ENCODE peak calls at places on chromosome 10, in nine cellular contexts. One of them, this sample, is unnamed.

GRCh38 chr10:29142516-29143314 is 146.2 kb upstream of the LYZL1 start:
- DNase-seq in RCC 7860: no peak
- DNase-seq in amniotic stem cell: no peak
- DNase-seq in mucosa of gallbladder: no peak
- DNase-seq in hypothalamus: no peak
- DNase-seq in NCI-H774: no peak
- DNase-seq in lung: no peak
- DNase-seq in activated T-helper 1 cell treated with anti-CD3 and anti-CD28 coated beads, Interleukin-12 subunit alpha, Interleukin-12 subunit beta, Interleukin-2, Interleukin-4 antibody, amounts not matched to agents 30 ng/mL and 10 ng/mL and 1 ng/mL, durations not matched to agents 14 hours and 24 hours and 36 hours: no peak
- DNase-seq in AG08395: no peak
- DNase-seq in this sample: no peak

GRCh38 chr10:119206603-119207366 is 586 bp upstream of the GRK5 start:
- DNase-seq in AG08395: peak
- DNase-seq in amniotic stem cell: peak
- DNase-seq in lung: peak
- DNase-seq in activated T-helper 1 cell treated with anti-CD3 and anti-CD28 coated beads, Interleukin-12 subunit alpha, Interleukin-12 subunit beta, Interleukin-2, Interleukin-4 antibody, amounts not matched to agents 30 ng/mL and 10 ng/mL and 1 ng/mL, durations not matched to agents 14 hours and 24 hours and 36 hours: peak
- DNase-seq in NCI-H774: peak
- DNase-seq in hypothalamus: no peak
- DNase-seq in mucosa of gallbladder: peak
- DNase-seq in RCC 7860: peak
- DNase-seq in this sample: no peak

GRCh38 chr10:72186633-72187330 is 29.0 kb upstream of the ANAPC16 start:
- DNase-seq in amniotic stem cell: no peak
- DNase-seq in AG08395: peak
- DNase-seq in activated T-helper 1 cell treated with anti-CD3 and anti-CD28 coated beads, Interleukin-12 subunit alpha, Interleukin-12 subunit beta, Interleukin-2, Interleukin-4 antibody, amounts not matched to agents 30 ng/mL and 10 ng/mL and 1 ng/mL, durations not matched to agents 14 hours and 24 hours and 36 hours: no peak
- DNase-seq in RCC 7860: no peak
- DNase-seq in NCI-H774: no peak
- DNase-seq in mucosa of gallbladder: peak
- DNase-seq in hypothalamus: no peak
- DNase-seq in lung: no peak
- DNase-seq in this sample: no peak

GRCh38 chr10:86711957-86712708 is 43.8 kb downstream of the LDB3 start:
- DNase-seq in RCC 7860: no peak
- DNase-seq in AG08395: peak
- DNase-seq in amniotic stem cell: no peak
- DNase-seq in NCI-H774: no peak
- DNase-seq in lung: no peak
- DNase-seq in activated T-helper 1 cell treated with anti-CD3 and anti-CD28 coated beads, Interleukin-12 subunit alpha, Interleukin-12 subunit beta, Interleukin-2, Interleukin-4 antibody, amounts not matched to agents 30 ng/mL and 10 ng/mL and 1 ng/mL, durations not matched to agents 14 hours and 24 hours and 36 hours: no peak
- DNase-seq in hypothalamus: no peak
- DNase-seq in mucosa of gallbladder: peak
- DNase-seq in this sample: no peak

GRCh38 chr10:62083868-62084267 is 182.4 kb downstream of the ARID5B start:
- DNase-seq in hypothalamus: no peak
- DNase-seq in RCC 7860: no peak
- DNase-seq in mucosa of gallbladder: no peak
- DNase-seq in AG08395: no peak
- DNase-seq in amniotic stem cell: no peak
- DNase-seq in lung: peak
- DNase-seq in NCI-H774: peak
- DNase-seq in activated T-helper 1 cell treated with anti-CD3 and anti-CD28 coated beads, Interleukin-12 subunit alpha, Interleukin-12 subunit beta, Interleukin-2, Interleukin-4 antibody, amounts not matched to agents 30 ng/mL and 10 ng/mL and 1 ng/mL, durations not matched to agents 14 hours and 24 hours and 36 hours: no peak
- DNase-seq in this sample: no peak

GRCh38 chr10:93947055-93947454 is 46.7 kb upstream of the PLCE1 start:
- DNase-seq in lung: no peak
- DNase-seq in mucosa of gallbladder: no peak
- DNase-seq in hypothalamus: no peak
- DNase-seq in RCC 7860: no peak
- DNase-seq in activated T-helper 1 cell treated with anti-CD3 and anti-CD28 coated beads, Interleukin-12 subunit alpha, Interleukin-12 subunit beta, Interleukin-2, Interleukin-4 antibody, amounts not matched to agents 30 ng/mL and 10 ng/mL and 1 ng/mL, durations not matched to agents 14 hours and 24 hours and 36 hours: no peak
- DNase-seq in AG08395: peak
- DNase-seq in NCI-H774: no peak
- DNase-seq in amniotic stem cell: peak
- DNase-seq in this sample: peak

GRCh38 chr10:112624546-112625048 is 177.6 kb downstream of the VTI1A start:
- DNase-seq in AG08395: no peak
- DNase-seq in hypothalamus: no peak
- DNase-seq in amniotic stem cell: no peak
- DNase-seq in mucosa of gallbladder: no peak
- DNase-seq in RCC 7860: no peak
- DNase-seq in activated T-helper 1 cell treated with anti-CD3 and anti-CD28 coated beads, Interleukin-12 subunit alpha, Interleukin-12 subunit beta, Interleukin-2, Interleukin-4 antibody, amounts not matched to agents 30 ng/mL and 10 ng/mL and 1 ng/mL, durations not matched to agents 14 hours and 24 hours and 36 hours: no peak
- DNase-seq in NCI-H774: no peak
- DNase-seq in lung: no peak
- DNase-seq in this sample: no peak

GRCh38 chr10:62985807-62986525 is 147.2 kb upstream of the NRBF2 start:
- DNase-seq in hypothalamus: no peak
- DNase-seq in RCC 7860: peak
- DNase-seq in NCI-H774: no peak
- DNase-seq in lung: no peak
- DNase-seq in amniotic stem cell: no peak
- DNase-seq in mucosa of gallbladder: no peak
- DNase-seq in AG08395: no peak
- DNase-seq in activated T-helper 1 cell treated with anti-CD3 and anti-CD28 coated beads, Interleukin-12 subunit alpha, Interleukin-12 subunit beta, Interleukin-2, Interleukin-4 antibody, amounts not matched to agents 30 ng/mL and 10 ng/mL and 1 ng/mL, durations not matched to agents 14 hours and 24 hours and 36 hours: no peak
- DNase-seq in this sample: no peak

GRCh38 chr10:8079126-8079525 is 24.6 kb downstream of the GATA3 start:
- DNase-seq in mucosa of gallbladder: no peak
- DNase-seq in lung: no peak
- DNase-seq in amniotic stem cell: no peak
- DNase-seq in AG08395: no peak
- DNase-seq in NCI-H774: no peak
- DNase-seq in hypothalamus: no peak
- DNase-seq in RCC 7860: no peak
- DNase-seq in activated T-helper 1 cell treated with anti-CD3 and anti-CD28 coated beads, Interleukin-12 subunit alpha, Interleukin-12 subunit beta, Interleukin-2, Interleukin-4 antibody, amounts not matched to agents 30 ng/mL and 10 ng/mL and 1 ng/mL, durations not matched to agents 14 hours and 24 hours and 36 hours: no peak
- DNase-seq in this sample: no peak

GRCh38 chr10:97825020-97825739 is 24.5 kb upstream of the GOLGA7B start:
- DNase-seq in RCC 7860: no peak
- DNase-seq in AG08395: no peak
- DNase-seq in hypothalamus: no peak
- DNase-seq in amniotic stem cell: no peak
- DNase-seq in NCI-H774: no peak
- DNase-seq in activated T-helper 1 cell treated with anti-CD3 and anti-CD28 coated beads, Interleukin-12 subunit alpha, Interleukin-12 subunit beta, Interleukin-2, Interleukin-4 antibody, amounts not matched to agents 30 ng/mL and 10 ng/mL and 1 ng/mL, durations not matched to agents 14 hours and 24 hours and 36 hours: no peak
- DNase-seq in lung: no peak
- DNase-seq in mucosa of gallbladder: no peak
- DNase-seq in this sample: no peak

GRCh38 chr10:114618722-114619121 is 39.4 kb downstream of the ABLIM1 start:
- DNase-seq in AG08395: no peak
- DNase-seq in RCC 7860: no peak
- DNase-seq in mucosa of gallbladder: no peak
- DNase-seq in NCI-H774: no peak
- DNase-seq in hypothalamus: no peak
- DNase-seq in lung: no peak
- DNase-seq in amniotic stem cell: no peak
- DNase-seq in activated T-helper 1 cell treated with anti-CD3 and anti-CD28 coated beads, Interleukin-12 subunit alpha, Interleukin-12 subunit beta, Interleukin-2, Interleukin-4 antibody, amounts not matched to agents 30 ng/mL and 10 ng/mL and 1 ng/mL, durations not matched to agents 14 hours and 24 hours and 36 hours: no peak
- DNase-seq in this sample: no peak

GRCh38 chr10:103812004-103812403 is 43.4 kb downstream of the SH3PXD2A start:
- DNase-seq in AG08395: no peak
- DNase-seq in hypothalamus: no peak
- DNase-seq in mucosa of gallbladder: peak
- DNase-seq in activated T-helper 1 cell treated with anti-CD3 and anti-CD28 coated beads, Interleukin-12 subunit alpha, Interleukin-12 subunit beta, Interleukin-2, Interleukin-4 antibody, amounts not matched to agents 30 ng/mL and 10 ng/mL and 1 ng/mL, durations not matched to agents 14 hours and 24 hours and 36 hours: no peak
- DNase-seq in lung: peak
- DNase-seq in amniotic stem cell: no peak
- DNase-seq in RCC 7860: no peak
- DNase-seq in NCI-H774: no peak
- DNase-seq in this sample: no peak

GRCh38 chr10:35191523-35191922 is 64.9 kb downstream of the CREM start:
- DNase-seq in lung: no peak
- DNase-seq in AG08395: no peak
- DNase-seq in amniotic stem cell: no peak
- DNase-seq in NCI-H774: no peak
- DNase-seq in hypothalamus: no peak
- DNase-seq in RCC 7860: no peak
- DNase-seq in mucosa of gallbladder: no peak
- DNase-seq in activated T-helper 1 cell treated with anti-CD3 and anti-CD28 coated beads, Interleukin-12 subunit alpha, Interleukin-12 subunit beta, Interleukin-2, Interleukin-4 antibody, amounts not matched to agents 30 ng/mL and 10 ng/mL and 1 ng/mL, durations not matched to agents 14 hours and 24 hours and 36 hours: no peak
- DNase-seq in this sample: no peak

GRCh38 chr10:70832852-70833542 is 17.2 kb downstream of the SGPL1 start:
- DNase-seq in hypothalamus: no peak
- DNase-seq in amniotic stem cell: peak
- DNase-seq in mucosa of gallbladder: no peak
- DNase-seq in activated T-helper 1 cell treated with anti-CD3 and anti-CD28 coated beads, Interleukin-12 subunit alpha, Interleukin-12 subunit beta, Interleukin-2, Interleukin-4 antibody, amounts not matched to agents 30 ng/mL and 10 ng/mL and 1 ng/mL, durations not matched to agents 14 hours and 24 hours and 36 hours: no peak
- DNase-seq in AG08395: peak
- DNase-seq in NCI-H774: no peak
- DNase-seq in RCC 7860: peak
- DNase-seq in lung: no peak
- DNase-seq in this sample: peak

GRCh38 chr10:62093863-62094291 is 174.8 kb downstream of the RTKN2 start:
- DNase-seq in RCC 7860: peak
- DNase-seq in AG08395: peak
- DNase-seq in mucosa of gallbladder: no peak
- DNase-seq in amniotic stem cell: peak
- DNase-seq in lung: no peak
- DNase-seq in hypothalamus: no peak
- DNase-seq in activated T-helper 1 cell treated with anti-CD3 and anti-CD28 coated beads, Interleukin-12 subunit alpha, Interleukin-12 subunit beta, Interleukin-2, Interleukin-4 antibody, amounts not matched to agents 30 ng/mL and 10 ng/mL and 1 ng/mL, durations not matched to agents 14 hours and 24 hours and 36 hours: no peak
- DNase-seq in NCI-H774: no peak
- DNase-seq in this sample: peak

GRCh38 chr10:73043766-73044377 is 52.8 kb downstream of the P4HA1 start:
- DNase-seq in activated T-helper 1 cell treated with anti-CD3 and anti-CD28 coated beads, Interleukin-12 subunit alpha, Interleukin-12 subunit beta, Interleukin-2, Interleukin-4 antibody, amounts not matched to agents 30 ng/mL and 10 ng/mL and 1 ng/mL, durations not matched to agents 14 hours and 24 hours and 36 hours: no peak
- DNase-seq in amniotic stem cell: no peak
- DNase-seq in AG08395: no peak
- DNase-seq in mucosa of gallbladder: no peak
- DNase-seq in NCI-H774: no peak
- DNase-seq in lung: no peak
- DNase-seq in hypothalamus: no peak
- DNase-seq in RCC 7860: no peak
- DNase-seq in this sample: no peak

GRCh38 chr10:119817991-119818888 is 54.4 kb downstream of the MCMBP start:
- DNase-seq in lung: peak
- DNase-seq in mucosa of gallbladder: peak
- DNase-seq in AG08395: peak
- DNase-seq in hypothalamus: peak
- DNase-seq in amniotic stem cell: no peak
- DNase-seq in NCI-H774: no peak
- DNase-seq in activated T-helper 1 cell treated with anti-CD3 and anti-CD28 coated beads, Interleukin-12 subunit alpha, Interleukin-12 subunit beta, Interleukin-2, Interleukin-4 antibody, amounts not matched to agents 30 ng/mL and 10 ng/mL and 1 ng/mL, durations not matched to agents 14 hours and 24 hours and 36 hours: no peak
- DNase-seq in RCC 7860: no peak
- DNase-seq in this sample: no peak

GRCh38 chr10:71646051-71646450 is 73.5 kb downstream of the C10orf105 start:
- DNase-seq in activated T-helper 1 cell treated with anti-CD3 and anti-CD28 coated beads, Interleukin-12 subunit alpha, Interleukin-12 subunit beta, Interleukin-2, Interleukin-4 antibody, amounts not matched to agents 30 ng/mL and 10 ng/mL and 1 ng/mL, durations not matched to agents 14 hours and 24 hours and 36 hours: no peak
- DNase-seq in NCI-H774: no peak
- DNase-seq in AG08395: no peak
- DNase-seq in hypothalamus: no peak
- DNase-seq in lung: no peak
- DNase-seq in RCC 7860: no peak
- DNase-seq in amniotic stem cell: no peak
- DNase-seq in mucosa of gallbladder: no peak
- DNase-seq in this sample: no peak

GRCh38 chr10:7789390-7789789 is 1.4 kb downstream of the ATP5F1C start:
- DNase-seq in activated T-helper 1 cell treated with anti-CD3 and anti-CD28 coated beads, Interleukin-12 subunit alpha, Interleukin-12 subunit beta, Interleukin-2, Interleukin-4 antibody, amounts not matched to agents 30 ng/mL and 10 ng/mL and 1 ng/mL, durations not matched to agents 14 hours and 24 hours and 36 hours: no peak
- DNase-seq in AG08395: no peak
- DNase-seq in NCI-H774: no peak
- DNase-seq in lung: no peak
- DNase-seq in RCC 7860: peak
- DNase-seq in hypothalamus: no peak
- DNase-seq in amniotic stem cell: no peak
- DNase-seq in mucosa of gallbladder: no peak
- DNase-seq in this sample: no peak

GRCh38 chr10:1410469-1411395 is 326.6 kb downstream of the ADARB2 start:
- DNase-seq in RCC 7860: no peak
- DNase-seq in NCI-H774: no peak
- DNase-seq in amniotic stem cell: no peak
- DNase-seq in mucosa of gallbladder: peak
- DNase-seq in hypothalamus: no peak
- DNase-seq in lung: peak
- DNase-seq in activated T-helper 1 cell treated with anti-CD3 and anti-CD28 coated beads, Interleukin-12 subunit alpha, Interleukin-12 subunit beta, Interleukin-2, Interleukin-4 antibody, amounts not matched to agents 30 ng/mL and 10 ng/mL and 1 ng/mL, durations not matched to agents 14 hours and 24 hours and 36 hours: no peak
- DNase-seq in AG08395: no peak
- DNase-seq in this sample: no peak

GRCh38 chr10:111872591-111872990 is 311.0 kb downstream of the GPAM start:
- DNase-seq in AG08395: no peak
- DNase-seq in RCC 7860: no peak
- DNase-seq in mucosa of gallbladder: no peak
- DNase-seq in amniotic stem cell: no peak
- DNase-seq in activated T-helper 1 cell treated with anti-CD3 and anti-CD28 coated beads, Interleukin-12 subunit alpha, Interleukin-12 subunit beta, Interleukin-2, Interleukin-4 antibody, amounts not matched to agents 30 ng/mL and 10 ng/mL and 1 ng/mL, durations not matched to agents 14 hours and 24 hours and 36 hours: no peak
- DNase-seq in lung: no peak
- DNase-seq in hypothalamus: no peak
- DNase-seq in NCI-H774: no peak
- DNase-seq in this sample: no peak

GRCh38 chr10:35765039-35765662 is 123.1 kb upstream of the FZD8 start:
- DNase-seq in NCI-H774: peak
- DNase-seq in amniotic stem cell: no peak
- DNase-seq in RCC 7860: no peak
- DNase-seq in lung: peak
- DNase-seq in hypothalamus: no peak
- DNase-seq in AG08395: no peak
- DNase-seq in mucosa of gallbladder: peak
- DNase-seq in activated T-helper 1 cell treated with anti-CD3 and anti-CD28 coated beads, Interleukin-12 subunit alpha, Interleukin-12 subunit beta, Interleukin-2, Interleukin-4 antibody, amounts not matched to agents 30 ng/mL and 10 ng/mL and 1 ng/mL, durations not matched to agents 14 hours and 24 hours and 36 hours: no peak
- DNase-seq in this sample: no peak

GRCh38 chr10:30531751-30532530 is 97.6 kb downstream of the LYZL2 start:
- DNase-seq in lung: no peak
- DNase-seq in hypothalamus: no peak
- DNase-seq in mucosa of gallbladder: no peak
- DNase-seq in amniotic stem cell: no peak
- DNase-seq in activated T-helper 1 cell treated with anti-CD3 and anti-CD28 coated beads, Interleukin-12 subunit alpha, Interleukin-12 subunit beta, Interleukin-2, Interleukin-4 antibody, amounts not matched to agents 30 ng/mL and 10 ng/mL and 1 ng/mL, durations not matched to agents 14 hours and 24 hours and 36 hours: no peak
- DNase-seq in AG08395: no peak
- DNase-seq in NCI-H774: no peak
- DNase-seq in RCC 7860: no peak
- DNase-seq in this sample: no peak

GRCh38 chr10:29980084-29980483 is 79.3 kb downstream of the JCAD start:
- DNase-seq in hypothalamus: no peak
- DNase-seq in RCC 7860: no peak
- DNase-seq in mucosa of gallbladder: no peak
- DNase-seq in activated T-helper 1 cell treated with anti-CD3 and anti-CD28 coated beads, Interleukin-12 subunit alpha, Interleukin-12 subunit beta, Interleukin-2, Interleukin-4 antibody, amounts not matched to agents 30 ng/mL and 10 ng/mL and 1 ng/mL, durations not matched to agents 14 hours and 24 hours and 36 hours: no peak
- DNase-seq in NCI-H774: no peak
- DNase-seq in lung: no peak
- DNase-seq in AG08395: no peak
- DNase-seq in amniotic stem cell: no peak
- DNase-seq in this sample: no peak

GRCh38 chr10:105017116-105017515 is 376.0 kb downstream of the SORCS3 start:
- DNase-seq in AG08395: no peak
- DNase-seq in lung: no peak
- DNase-seq in NCI-H774: no peak
- DNase-seq in hypothalamus: no peak
- DNase-seq in mucosa of gallbladder: no peak
- DNase-seq in amniotic stem cell: no peak
- DNase-seq in RCC 7860: peak
- DNase-seq in activated T-helper 1 cell treated with anti-CD3 and anti-CD28 coated beads, Interleukin-12 subunit alpha, Interleukin-12 subunit beta, Interleukin-2, Interleukin-4 antibody, amounts not matched to agents 30 ng/mL and 10 ng/mL and 1 ng/mL, durations not matched to agents 14 hours and 24 hours and 36 hours: no peak
- DNase-seq in this sample: no peak

GRCh38 chr10:75034131-75034512 is 77.3 kb upstream of the SAMD8 start:
- DNase-seq in activated T-helper 1 cell treated with anti-CD3 and anti-CD28 coated beads, Interleukin-12 subunit alpha, Interleukin-12 subunit beta, Interleukin-2, Interleukin-4 antibody, amounts not matched to agents 30 ng/mL and 10 ng/mL and 1 ng/mL, durations not matched to agents 14 hours and 24 hours and 36 hours: no peak
- DNase-seq in AG08395: no peak
- DNase-seq in mucosa of gallbladder: no peak
- DNase-seq in hypothalamus: no peak
- DNase-seq in NCI-H774: peak
- DNase-seq in lung: no peak
- DNase-seq in RCC 7860: no peak
- DNase-seq in amniotic stem cell: no peak
- DNase-seq in this sample: no peak

GRCh38 chr10:49243139-49243538 is 54.9 kb upstream of the TMEM273 start:
- DNase-seq in amniotic stem cell: no peak
- DNase-seq in lung: no peak
- DNase-seq in RCC 7860: no peak
- DNase-seq in AG08395: no peak
- DNase-seq in hypothalamus: no peak
- DNase-seq in NCI-H774: no peak
- DNase-seq in activated T-helper 1 cell treated with anti-CD3 and anti-CD28 coated beads, Interleukin-12 subunit alpha, Interleukin-12 subunit beta, Interleukin-2, Interleukin-4 antibody, amounts not matched to agents 30 ng/mL and 10 ng/mL and 1 ng/mL, durations not matched to agents 14 hours and 24 hours and 36 hours: no peak
- DNase-seq in mucosa of gallbladder: no peak
- DNase-seq in this sample: no peak

GRCh38 chr10:18333616-18334015 is 193.4 kb downstream of the CACNB2 start:
- DNase-seq in hypothalamus: no peak
- DNase-seq in amniotic stem cell: no peak
- DNase-seq in activated T-helper 1 cell treated with anti-CD3 and anti-CD28 coated beads, Interleukin-12 subunit alpha, Interleukin-12 subunit beta, Interleukin-2, Interleukin-4 antibody, amounts not matched to agents 30 ng/mL and 10 ng/mL and 1 ng/mL, durations not matched to agents 14 hours and 24 hours and 36 hours: no peak
- DNase-seq in NCI-H774: no peak
- DNase-seq in RCC 7860: no peak
- DNase-seq in mucosa of gallbladder: no peak
- DNase-seq in lung: no peak
- DNase-seq in AG08395: no peak
- DNase-seq in this sample: no peak

GRCh38 chr10:3935933-3936359 is 150.9 kb upstream of the KLF6 start:
- DNase-seq in amniotic stem cell: no peak
- DNase-seq in AG08395: peak
- DNase-seq in RCC 7860: no peak
- DNase-seq in lung: no peak
- DNase-seq in hypothalamus: no peak
- DNase-seq in mucosa of gallbladder: no peak
- DNase-seq in NCI-H774: peak
- DNase-seq in activated T-helper 1 cell treated with anti-CD3 and anti-CD28 coated beads, Interleukin-12 subunit alpha, Interleukin-12 subunit beta, Interleukin-2, Interleukin-4 antibody, amounts not matched to agents 30 ng/mL and 10 ng/mL and 1 ng/mL, durations not matched to agents 14 hours and 24 hours and 36 hours: no peak
- DNase-seq in this sample: no peak

GRCh38 chr10:3906511-3907111 is 121.6 kb upstream of the KLF6 start:
- DNase-seq in mucosa of gallbladder: peak
- DNase-seq in lung: no peak
- DNase-seq in AG08395: no peak
- DNase-seq in activated T-helper 1 cell treated with anti-CD3 and anti-CD28 coated beads, Interleukin-12 subunit alpha, Interleukin-12 subunit beta, Interleukin-2, Interleukin-4 antibody, amounts not matched to agents 30 ng/mL and 10 ng/mL and 1 ng/mL, durations not matched to agents 14 hours and 24 hours and 36 hours: no peak
- DNase-seq in amniotic stem cell: peak
- DNase-seq in RCC 7860: no peak
- DNase-seq in NCI-H774: no peak
- DNase-seq in hypothalamus: no peak
- DNase-seq in this sample: no peak

GRCh38 chr10:20142311-20142710 is 326.1 kb downstream of the PLXDC2 start:
- DNase-seq in RCC 7860: no peak
- DNase-seq in AG08395: no peak
- DNase-seq in lung: no peak
- DNase-seq in activated T-helper 1 cell treated with anti-CD3 and anti-CD28 coated beads, Interleukin-12 subunit alpha, Interleukin-12 subunit beta, Interleukin-2, Interleukin-4 antibody, amounts not matched to agents 30 ng/mL and 10 ng/mL and 1 ng/mL, durations not matched to agents 14 hours and 24 hours and 36 hours: no peak
- DNase-seq in NCI-H774: no peak
- DNase-seq in hypothalamus: no peak
- DNase-seq in amniotic stem cell: no peak
- DNase-seq in mucosa of gallbladder: no peak
- DNase-seq in this sample: no peak